ENCODE peak calls at places on chromosomes 12 and 14, in seven cellular contexts. One of them, this sample, is unnamed.

GRCh38 chr12:94570161-94570560 is 80.2 kb downstream of the TMCC3 start:
- DNase-seq in H1: no peak
- DNase-seq in HCT116: peak; percentile 8
- DNase-seq in SK-N-SH: no peak
- DNase-seq in K562: no peak
- DNase-seq in HepG2: no peak
- DNase-seq in GM12878: no peak
- DNase-seq in this sample: no peak

GRCh38 chr12:7113389-7113871 is 4.4 kb upstream of the C1RL start:
- DNase-seq in HepG2: no peak
- DNase-seq in SK-N-SH: peak; percentile 61
- DNase-seq in H1: no peak
- DNase-seq in HCT116: no peak
- DNase-seq in GM12878: no peak
- DNase-seq in K562: peak; percentile 40
- DNase-seq in this sample: no peak

GRCh38 chr12:105205322-105206048 is 30.5 kb downstream of the APPL2 start:
- DNase-seq in GM12878: no peak
- DNase-seq in HCT116: no peak
- DNase-seq in SK-N-SH: no peak
- DNase-seq in HepG2: no peak
- DNase-seq in K562: no peak
- DNase-seq in H1: no peak
- DNase-seq in this sample: no peak

GRCh38 chr12:122610911-122611310 is 83.9 kb downstream of the KNTC1 start:
- DNase-seq in GM12878: no peak
- DNase-seq in HCT116: no peak
- DNase-seq in H1: no peak
- DNase-seq in HepG2: no peak
- DNase-seq in SK-N-SH: no peak
- DNase-seq in K562: no peak
- DNase-seq in this sample: peak; percentile 59

GRCh38 chr12:24864796-24865125 is 84.1 kb downstream of the BCAT1 start:
- DNase-seq in SK-N-SH: peak; percentile 8
- DNase-seq in H1: no peak
- DNase-seq in K562: no peak
- DNase-seq in HCT116: no peak
- DNase-seq in GM12878: no peak
- DNase-seq in HepG2: no peak
- DNase-seq in this sample: no peak

GRCh38 chr14:29648045-29648444 is 279.6 kb downstream of the PRKD1 start:
- DNase-seq in HCT116: no peak
- DNase-seq in GM12878: no peak
- DNase-seq in SK-N-SH: no peak
- DNase-seq in K562: no peak
- DNase-seq in H1: no peak
- DNase-seq in HepG2: no peak
- DNase-seq in this sample: no peak

GRCh38 chr14:85058170-85058569 is 471.8 kb upstream of the FLRT2 start:
- DNase-seq in SK-N-SH: no peak
- DNase-seq in HepG2: no peak
- DNase-seq in GM12878: no peak
- DNase-seq in HCT116: no peak
- DNase-seq in H1: no peak
- DNase-seq in K562: no peak
- DNase-seq in this sample: no peak

GRCh38 chr14:22598099-22598895 is at the start of gene ABHD4:
- DNase-seq in K562: peak; percentile 75
- DNase-seq in GM12878: no peak
- DNase-seq in H1: no peak
- DNase-seq in HCT116: no peak
- DNase-seq in HepG2: peak; percentile 79
- DNase-seq in SK-N-SH: peak; percentile 89
- DNase-seq in this sample: peak; percentile 60

GRCh38 chr12:64730585-64730964 is 28.6 kb downstream of the GNS start:
- DNase-seq in HepG2: no peak
- DNase-seq in H1: no peak
- DNase-seq in GM12878: no peak
- DNase-seq in HCT116: no peak
- DNase-seq in SK-N-SH: peak; percentile 49
- DNase-seq in K562: no peak
- DNase-seq in this sample: no peak

GRCh38 chr12:33427071-33427470 is 12.5 kb downstream of the SYT10 start:
- DNase-seq in SK-N-SH: no peak
- DNase-seq in H1: no peak
- DNase-seq in HCT116: no peak
- DNase-seq in GM12878: no peak
- DNase-seq in K562: no peak
- DNase-seq in HepG2: peak; percentile 18
- DNase-seq in this sample: no peak

GRCh38 chr14:49621114-49621881 is 699 bp downstream of the MGAT2 start:
- DNase-seq in H1: no peak
- DNase-seq in HepG2: no peak
- DNase-seq in K562: no peak
- DNase-seq in SK-N-SH: peak; percentile 76
- DNase-seq in HCT116: no peak
- DNase-seq in GM12878: no peak
- DNase-seq in this sample: peak; percentile 60

GRCh38 chr14:32349322-32349721 is 20.2 kb downstream of the AKAP6 start:
- DNase-seq in K562: no peak
- DNase-seq in HCT116: no peak
- DNase-seq in HepG2: no peak
- DNase-seq in H1: no peak
- DNase-seq in GM12878: no peak
- DNase-seq in SK-N-SH: no peak
- DNase-seq in this sample: no peak

GRCh38 chr14:32350020-32350419 is 20.9 kb downstream of the AKAP6 start:
- DNase-seq in GM12878: peak; percentile 17
- DNase-seq in HepG2: no peak
- DNase-seq in K562: no peak
- DNase-seq in HCT116: no peak
- DNase-seq in H1: no peak
- DNase-seq in SK-N-SH: no peak
- DNase-seq in this sample: no peak

GRCh38 chr14:32358781-32359180 is 29.7 kb downstream of the AKAP6 start:
- DNase-seq in H1: no peak
- DNase-seq in GM12878: no peak
- DNase-seq in SK-N-SH: no peak
- DNase-seq in K562: no peak
- DNase-seq in HepG2: no peak
- DNase-seq in HCT116: no peak
- DNase-seq in this sample: no peak

GRCh38 chr14:32352631-32353030 is 23.5 kb downstream of the AKAP6 start:
- DNase-seq in K562: no peak
- DNase-seq in H1: no peak
- DNase-seq in HepG2: no peak
- DNase-seq in SK-N-SH: no peak
- DNase-seq in HCT116: no peak
- DNase-seq in GM12878: no peak
- DNase-seq in this sample: no peak

DNA sequence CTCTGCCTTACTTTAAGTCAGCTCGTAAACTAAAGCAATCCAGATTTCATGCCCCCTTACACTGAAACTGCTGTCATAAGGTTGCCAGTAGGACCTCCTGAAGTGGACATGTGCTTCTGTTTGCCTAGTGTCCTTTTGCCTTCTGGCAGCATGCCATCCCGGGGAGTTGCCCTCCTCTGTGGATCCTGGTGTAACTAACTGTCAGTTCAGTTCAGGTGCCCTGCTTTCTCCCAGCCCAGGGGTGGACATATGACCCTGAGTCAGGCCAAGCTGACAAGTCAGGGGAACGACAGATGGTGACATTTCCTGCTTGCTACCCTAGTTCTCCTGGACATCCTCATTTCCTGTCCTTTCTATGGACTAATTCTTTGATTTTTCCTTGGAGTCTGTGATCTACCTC is 25.6 kb downstream of the AKAP6 start:
- DNase-seq in HepG2: peak; percentile 34
- DNase-seq in H1: no peak
- DNase-seq in GM12878: no peak
- DNase-seq in K562: no peak
- DNase-seq in HCT116: no peak
- DNase-seq in SK-N-SH: no peak
- DNase-seq in this sample: peak; percentile 38
- TF ChIP-seq JUND in HepG2: no peak
- TF ChIP-seq JUND in H1: no peak
- TF ChIP-seq JUND in GM12878: no peak
- TF ChIP-seq JUND in K562: no peak
- TF ChIP-seq JUND in HCT116: no peak
- TF ChIP-seq JUND in SK-N-SH: no peak
- TF ChIP-seq JUND in this sample: no peak

GRCh38 chr14:59037086-59037485 is 151.4 kb upstream of the DAAM1 start:
- DNase-seq in SK-N-SH: no peak
- DNase-seq in HCT116: no peak
- DNase-seq in H1: no peak
- DNase-seq in HepG2: no peak
- DNase-seq in K562: no peak
- DNase-seq in GM12878: no peak
- DNase-seq in this sample: no peak
- TF ChIP-seq JUND in SK-N-SH: no peak
- TF ChIP-seq JUND in HCT116: no peak
- TF ChIP-seq JUND in H1: no peak
- TF ChIP-seq JUND in HepG2: no peak
- TF ChIP-seq JUND in K562: no peak
- TF ChIP-seq JUND in GM12878: no peak
- TF ChIP-seq JUND in this sample: no peak

GRCh38 chr12:108515916-108516315 is 839 bp downstream of the FICD start:
- DNase-seq in K562: no peak
- DNase-seq in SK-N-SH: no peak
- DNase-seq in H1: no peak
- DNase-seq in HCT116: no peak
- DNase-seq in HepG2: peak; percentile 17
- DNase-seq in GM12878: no peak
- DNase-seq in this sample: peak; percentile 46

GRCh38 chr12:108517288-108518100 is 2.4 kb downstream of the FICD start:
- DNase-seq in K562: no peak
- DNase-seq in H1: no peak
- DNase-seq in HCT116: no peak
- DNase-seq in HepG2: no peak
- DNase-seq in GM12878: no peak
- DNase-seq in SK-N-SH: no peak
- DNase-seq in this sample: no peak

GRCh38 chr12:108518101-108518715 is 3.1 kb downstream of the FICD start:
- DNase-seq in H1: no peak
- DNase-seq in HepG2: no peak
- DNase-seq in GM12878: no peak
- DNase-seq in SK-N-SH: no peak
- DNase-seq in K562: no peak
- DNase-seq in HCT116: no peak
- DNase-seq in this sample: no peak

GRCh38 chr12:108514973-108515814 is at the start of gene FICD:
- DNase-seq in HepG2: peak; percentile 97
- DNase-seq in HCT116: peak; percentile 96
- DNase-seq in K562: peak; percentile 94
- DNase-seq in H1: peak; percentile 98
- DNase-seq in GM12878: peak; percentile 97
- DNase-seq in SK-N-SH: peak; percentile 96
- DNase-seq in this sample: peak; percentile 100

DNA sequence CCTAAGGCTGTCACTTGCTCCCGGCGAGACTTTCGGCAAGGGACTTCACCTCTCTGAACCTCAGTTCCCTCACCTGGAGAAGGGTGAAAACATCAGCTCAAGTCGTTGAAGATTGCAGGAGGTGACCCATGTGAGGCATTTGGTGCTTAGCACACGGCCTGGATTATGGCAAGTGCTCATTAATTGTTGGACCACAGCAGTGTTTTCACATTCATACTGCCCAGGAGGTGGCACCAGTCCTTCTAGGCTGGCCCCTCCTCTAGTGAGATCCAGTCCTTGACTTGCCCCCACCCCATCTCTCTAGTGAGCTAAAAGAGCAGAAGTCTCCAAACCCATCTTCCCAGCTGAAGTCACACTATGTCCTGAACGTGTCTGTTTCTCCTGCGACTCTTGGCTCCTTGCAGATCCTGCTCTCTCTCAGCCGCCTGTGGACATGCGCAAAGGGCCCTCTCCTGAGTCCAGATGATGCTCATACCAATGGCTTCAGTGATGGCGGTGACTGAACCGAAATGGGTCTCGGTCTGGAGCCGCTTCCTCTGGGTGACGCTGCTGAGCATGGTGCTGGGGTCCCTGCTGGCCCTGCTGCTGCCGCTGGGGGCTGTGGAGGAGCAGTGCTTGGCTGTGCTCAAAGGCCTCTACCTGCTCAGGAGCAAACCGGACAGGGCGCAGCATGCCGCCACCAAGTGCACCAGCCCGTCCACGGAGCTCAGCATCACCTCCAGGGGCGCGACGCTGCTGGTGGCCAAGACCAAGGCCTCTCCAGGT is 1.6 kb downstream of the FICD start:
- DNase-seq in SK-N-SH: no peak
- DNase-seq in K562: no peak
- DNase-seq in HepG2: no peak
- DNase-seq in H1: no peak
- DNase-seq in HCT116: no peak
- DNase-seq in GM12878: no peak
- DNase-seq in this sample: no peak
- TF ChIP-seq JUND in SK-N-SH: no peak
- TF ChIP-seq JUND in K562: no peak
- TF ChIP-seq JUND in HepG2: no peak
- TF ChIP-seq JUND in H1: no peak
- TF ChIP-seq JUND in HCT116: no peak
- TF ChIP-seq JUND in GM12878: no peak
- TF ChIP-seq JUND in this sample: no peak

GRCh38 chr12:52608161-52608560 is 6.9 kb upstream of the KRT72 start:
- DNase-seq in HepG2: no peak
- DNase-seq in K562: no peak
- DNase-seq in H1: no peak
- DNase-seq in SK-N-SH: no peak
- DNase-seq in GM12878: no peak
- DNase-seq in HCT116: no peak
- DNase-seq in this sample: no peak

GRCh38 chr12:52606581-52607241 is 5.4 kb upstream of the KRT72 start:
- DNase-seq in K562: no peak
- DNase-seq in GM12878: no peak
- DNase-seq in HepG2: no peak
- DNase-seq in SK-N-SH: no peak
- DNase-seq in H1: no peak
- DNase-seq in HCT116: no peak
- DNase-seq in this sample: no peak

GRCh38 chr12:52608826-52609630 is 7.8 kb upstream of the KRT72 start:
- DNase-seq in SK-N-SH: no peak
- DNase-seq in H1: no peak
- DNase-seq in K562: no peak
- DNase-seq in HCT116: no peak
- DNase-seq in GM12878: no peak
- DNase-seq in HepG2: no peak
- DNase-seq in this sample: no peak

GRCh38 chr12:52605542-52605941 is 4.3 kb upstream of the KRT72 start:
- DNase-seq in K562: no peak
- DNase-seq in SK-N-SH: no peak
- DNase-seq in GM12878: no peak
- DNase-seq in HepG2: no peak
- DNase-seq in HCT116: no peak
- DNase-seq in H1: no peak
- DNase-seq in this sample: no peak

GRCh38 chr12:52607314-52607713 is 6.1 kb upstream of the KRT72 start:
- DNase-seq in K562: no peak
- DNase-seq in SK-N-SH: no peak
- DNase-seq in GM12878: no peak
- DNase-seq in HepG2: no peak
- DNase-seq in HCT116: no peak
- DNase-seq in H1: no peak
- DNase-seq in this sample: no peak
- TF ChIP-seq JUND in K562: no peak
- TF ChIP-seq JUND in SK-N-SH: no peak
- TF ChIP-seq JUND in GM12878: no peak
- TF ChIP-seq JUND in HepG2: no peak
- TF ChIP-seq JUND in HCT116: no peak
- TF ChIP-seq JUND in H1: no peak
- TF ChIP-seq JUND in this sample: no peak

GRCh38 chr12:46660276-46660675 is 165.5 kb downstream of the SLC38A4 start:
- DNase-seq in HCT116: no peak
- DNase-seq in K562: no peak
- DNase-seq in GM12878: no peak
- DNase-seq in SK-N-SH: no peak
- DNase-seq in HepG2: no peak
- DNase-seq in H1: no peak
- DNase-seq in this sample: no peak
- TF ChIP-seq JUND in HCT116: no peak
- TF ChIP-seq JUND in K562: no peak
- TF ChIP-seq JUND in GM12878: no peak
- TF ChIP-seq JUND in SK-N-SH: no peak
- TF ChIP-seq JUND in HepG2: no peak
- TF ChIP-seq JUND in H1: no peak
- TF ChIP-seq JUND in this sample: no peak

This sample was measured in T47D.